ENCODE peak calls at places on chromosomes 5 and 9, in four cellular contexts. Y, E, W and C are unnamed samples.
A peak's percentile ranks its signal among the peaks of the same experiment; 100 is the strongest.

GRCh38 chr9:133234577-133235322 is 25.7 kb upstream of the OBP2B start:
- DNase-seq in Y (no peak), E (no peak), W (no peak), C (no peak)

GRCh38 chr9:112037281-112038016 is 137.6 kb downstream of the SUSD1 start:
- DNase-seq in W (peak; percentile 38), Y (peak; percentile 94), E (peak; percentile 54), C (peak; percentile 53)

GRCh38 chr5:141507387-141508091 is 18.7 kb downstream of the PCDHGC5 start:
- DNase-seq in E (no peak), Y (peak; percentile 94), W (no peak), C (peak; percentile 96)

GRCh38 chr5:21391506-21391905 is 1403.5 kb upstream of the CDH18 start:
- DNase-seq in Y (peak; percentile 9), W (no peak), E (no peak), C (no peak)

GRCh38 chr5:33631139-33631538 is 190.4 kb downstream of the TARS1 start:
- DNase-seq in W (no peak), E (no peak), Y (no peak), C (no peak)

GRCh38 chr5:125501396-125501795 is 755.0 kb upstream of the ZNF608 start:
- DNase-seq in Y (no peak), W (no peak), E (no peak), C (peak; percentile 52)

GRCh38 chr5:180860887-180861822 is at the start of gene ZFP62:
- DNase-seq in Y (peak; percentile 87), E (peak; percentile 81), W (peak; percentile 70), C (peak; percentile 90)

GRCh38 chr9:83708515-83709158 is 879 bp upstream of the UBQLN1 start:
- DNase-seq in W (no peak), Y (peak; percentile 44), E (peak; percentile 33), C (peak; percentile 40)

GRCh38 chr9:128494743-128495124 is 9.8 kb upstream of the GLE1 start:
- DNase-seq in W (no peak), Y (no peak), E (no peak), C (no peak)

GRCh38 chr9:21616082-21616778 is 134.1 kb upstream of the IFNE start:
- DNase-seq in E (no peak), Y (peak; percentile 98), W (no peak), C (peak; percentile 89)

GRCh38 chr5:130923543-130924159 is 241.4 kb downstream of the HINT1 start:
- DNase-seq in Y (no peak), E (no peak), W (no peak), C (no peak)

GRCh38 chr5:56176155-56176798 is 56.9 kb downstream of the ANKRD55 start:
- DNase-seq in E (no peak), W (no peak), Y (peak; percentile 76), C (peak; percentile 96)

GRCh38 chr5:65986050-65986451 is 59.7 kb downstream of the ERBIN start:
- DNase-seq in E (no peak), W (no peak), Y (peak; percentile 91), C (peak; percentile 86)

GRCh38 chr9:93864029-93864428 is 91.1 kb downstream of the BARX1 start:
- DNase-seq in Y (no peak), E (no peak), W (no peak), C (no peak)

GRCh38 chr9:125537442-125538091 is 169.4 kb downstream of the MAPKAP1 start:
- DNase-seq in Y (no peak), E (no peak), W (no peak), C (no peak)

GRCh38 chr5:163506726-163507125 is 1.3 kb downstream of the MAT2B start:
- DNase-seq in E (no peak), Y (peak; percentile 67), W (no peak), C (peak; percentile 42)

GRCh38 chr9:135100241-135101067 is 13.0 kb downstream of the OLFM1 start:
- DNase-seq in W (no peak), Y (no peak), E (no peak), C (no peak)